ENCODE peak calls at places on chromosomes 1 and 21, in six cellular contexts. P, F, B, C, W and S are unnamed samples.
A peak's percentile ranks its signal among the peaks of the same experiment; 100 is the strongest.

GRCh38 chr1:44812822-44813543 is 4.7 kb downstream of the BTBD19 start:
- DNase-seq in F (no peak), C (no peak), W (no peak), P (no peak), B (no peak), S (peak; percentile 52)

GRCh38 chr1:11458811-11459275 is 20.1 kb upstream of the DISP3 start:
- DNase-seq in C (no peak), F (no peak), P (peak; percentile 51), W (peak; percentile 49), B (no peak), S (no peak)

GRCh38 chr1:182281541-182281940 is 110.0 kb downstream of the GLUL start:
- DNase-seq in C (no peak), F (no peak), W (no peak), B (no peak), P (no peak), S (no peak)

GRCh38 chr1:185568155-185569123 is 165.8 kb upstream of the HMCN1 start:
- DNase-seq in P (no peak), W (no peak), B (no peak), F (no peak), C (no peak), S (no peak)

GRCh38 chr1:172613294-172613693 is 45.6 kb upstream of the FASLG start:
- DNase-seq in W (no peak), C (no peak), B (peak; percentile 44), P (no peak), F (no peak), S (no peak)

GRCh38 chr1:50420689-50421365 is 2.4 kb downstream of the DMRTA2 start:
- DNase-seq in P (no peak), B (no peak), F (no peak), C (no peak), W (no peak), S (peak; percentile 51)

GRCh38 chr1:235336903-235337302 is 8.5 kb downstream of the GGPS1 start:
- DNase-seq in B (peak; percentile 39), W (peak; percentile 23), F (no peak), P (no peak), C (no peak), S (no peak)

GRCh38 chr21:46355161-46356004 is 31.4 kb downstream of the PCNT start:
- DNase-seq in F (no peak), B (no peak), C (no peak), W (no peak), P (no peak), S (peak; percentile 61)

GRCh38 chr1:210434224-210434623 is 105.5 kb downstream of the HHAT start:
- DNase-seq in W (no peak), B (no peak), P (no peak), F (no peak), C (no peak), S (no peak)

GRCh38 chr1:2322065-2322571 is 69.2 kb downstream of the MORN1 start:
- DNase-seq in P (no peak), W (peak; percentile 74), B (peak; percentile 80), C (no peak), F (no peak), S (no peak)

GRCh38 chr1:182374101-182374834 is 17.3 kb downstream of the GLUL start:
- DNase-seq in P (no peak), B (no peak), W (no peak), F (no peak), C (no peak), S (no peak)

GRCh38 chr1:55720243-55720642 is 505.1 kb upstream of the USP24 start:
- DNase-seq in C (no peak), B (peak; percentile 42), F (no peak), W (no peak), P (no peak), S (peak; percentile 70)

GRCh38 chr1:11680270-11681070 is 478 bp downstream of the MAD2L2 start:
- DNase-seq in B (peak; percentile 22), W (no peak), F (no peak), C (peak; percentile 19), P (no peak), S (no peak)

GRCh38 chr1:77322061-77322900 is 40.5 kb downstream of the AK5 start:
- DNase-seq in P (no peak), C (no peak), F (no peak), B (peak; percentile 91), W (no peak), S (no peak)

GRCh38 chr1:100360790-100361232 is 8.5 kb downstream of the CDC14A start:
- DNase-seq in C (no peak), F (no peak), B (peak; percentile 49), P (no peak), W (peak; percentile 49), S (no peak)

GRCh38 chr1:226653311-226653921 is 85.7 kb downstream of the ITPKB start:
- DNase-seq in F (peak; percentile 50), B (no peak), P (no peak), C (peak; percentile 94), W (no peak), S (peak; percentile 89)

GRCh38 chr1:190679444-190679843 is 201.8 kb upstream of the BRINP3 start:
- DNase-seq in P (no peak), C (no peak), W (no peak), B (no peak), F (no peak), S (no peak)

GRCh38 chr1:36176151-36176949 is 20.4 kb downstream of the MAP7D1 start:
- DNase-seq in F (no peak), C (no peak), P (no peak), B (no peak), W (no peak), S (no peak)

DNA sequence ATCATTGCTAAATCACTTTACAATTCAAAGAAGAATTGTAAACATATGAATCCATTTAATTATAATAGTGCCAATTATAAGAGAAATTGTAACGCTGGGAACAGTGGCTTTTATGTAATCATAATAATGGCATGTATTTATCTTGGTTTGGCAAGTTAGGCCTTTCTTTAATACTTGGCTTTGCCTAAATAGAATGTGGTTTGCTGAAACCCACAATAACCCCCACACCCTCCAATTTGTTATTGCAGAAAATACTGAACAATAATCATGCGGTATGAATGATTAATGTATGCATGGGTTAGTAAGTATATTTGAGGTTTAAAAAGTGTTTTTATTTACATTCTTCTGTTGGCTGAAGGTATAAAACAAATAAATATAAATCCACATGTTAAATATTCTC is 138.2 kb downstream of the NFIA start:
- DNase-seq in P (no peak), B (no peak), C (no peak), W (no peak), F (no peak), S (no peak)
- H3K4me1 ChIP-seq in P (peaks cover 3% of the 10 kb centered on the region), B (no peaks in the 10 kb centered on the region), C (no peaks in the 10 kb centered on the region), W (peaks cover 42% of the 10 kb centered on the region), F (no peaks in the 10 kb centered on the region), S (no peaks in the 10 kb centered on the region)

GRCh38 chr1:156260896-156261295 is 13.0 kb upstream of the PAQR6 start:
- DNase-seq in C (no peak), W (no peak), F (no peak), P (no peak), B (no peak), S (no peak)

GRCh38 chr1:156262461-156263287 is 14.8 kb upstream of the PAQR6 start:
- DNase-seq in C (no peak), P (no peak), B (peak; percentile 80), W (no peak), F (no peak), S (no peak)

GRCh38 chr1:156266051-156266450 is 16.6 kb downstream of the SMG5 start:
- DNase-seq in B (no peak), F (no peak), P (no peak), C (no peak), W (no peak), S (no peak)

GRCh38 chr1:156259805-156260204 is 11.9 kb upstream of the PAQR6 start:
- DNase-seq in W (no peak), C (no peak), P (peak; percentile 78), F (no peak), B (no peak), S (no peak)

DNA sequence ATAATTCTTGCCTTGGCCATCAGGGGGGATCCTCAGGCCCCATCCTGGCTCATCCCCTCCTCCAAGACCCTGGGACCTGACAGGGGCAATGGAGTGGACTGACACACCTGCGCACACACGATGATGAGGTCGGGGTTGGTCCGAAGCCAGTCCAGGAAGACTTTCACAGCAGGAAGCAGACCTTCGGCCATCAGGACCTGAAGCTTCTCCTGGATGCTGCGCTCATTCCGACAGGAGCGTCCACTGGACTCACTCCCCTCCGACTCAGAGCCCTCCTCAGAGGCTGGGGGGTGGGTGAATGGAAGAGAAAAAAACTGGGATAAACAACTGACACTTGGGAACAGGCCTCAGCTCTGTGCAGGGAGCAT is 15.4 kb upstream of the PAQR6 start:
- DNase-seq in W (no peak), P (no peak), C (no peak), B (no peak), F (no peak), S (no peak)
- H3K36me3 ChIP-seq in W (peaks cover 100% of the 10 kb centered on the region), P (peaks cover 94% of the 10 kb centered on the region), C (peaks cover 94% of the 10 kb centered on the region), B (peaks cover 79% of the 10 kb centered on the region), F (peaks cover 69% of the 10 kb centered on the region), S (peaks cover 98% of the 10 kb centered on the region)

GRCh38 chr1:174746024-174746808 is 253.5 kb upstream of the CACYBP start:
- DNase-seq in F (no peak), W (no peak), P (no peak), B (no peak), C (no peak), S (no peak)

GRCh38 chr1:174744886-174745285 is 254.9 kb upstream of the CACYBP start:
- DNase-seq in W (no peak), P (no peak), F (no peak), B (peak; percentile 23), C (no peak), S (no peak)

GRCh38 chr1:174748603-174749002 is 251.1 kb upstream of the CACYBP start:
- DNase-seq in P (no peak), F (no peak), C (no peak), B (no peak), W (no peak), S (no peak)

GRCh38 chr1:174743654-174744561 is 255.8 kb upstream of the CACYBP start:
- DNase-seq in F (no peak), B (peak; percentile 63), W (no peak), C (peak; percentile 73), P (no peak), S (no peak)

GRCh38 chr1:174747613-174748012 is 252.1 kb upstream of the CACYBP start:
- DNase-seq in W (no peak), F (no peak), B (no peak), P (no peak), C (no peak), S (no peak)
- TF ChIP-seq CTCF in W (no peak), F (no peak), B (peak; percentile 29), P (peak; percentile 17), C (peak; percentile 81), S (no peak)

GRCh38 chr1:48789903-48790302 is 13.2 kb upstream of the BEND5 start:
- DNase-seq in B (no peak), P (no peak), F (no peak), C (no peak), W (no peak), S (no peak)

GRCh38 chr1:48794815-48795214 is 18.1 kb upstream of the BEND5 start:
- DNase-seq in C (no peak), P (no peak), W (no peak), F (no peak), B (no peak), S (no peak)

GRCh38 chr1:48790397-48790796 is 13.7 kb upstream of the BEND5 start:
- DNase-seq in P (no peak), W (no peak), B (no peak), F (no peak), C (no peak), S (no peak)

DNA sequence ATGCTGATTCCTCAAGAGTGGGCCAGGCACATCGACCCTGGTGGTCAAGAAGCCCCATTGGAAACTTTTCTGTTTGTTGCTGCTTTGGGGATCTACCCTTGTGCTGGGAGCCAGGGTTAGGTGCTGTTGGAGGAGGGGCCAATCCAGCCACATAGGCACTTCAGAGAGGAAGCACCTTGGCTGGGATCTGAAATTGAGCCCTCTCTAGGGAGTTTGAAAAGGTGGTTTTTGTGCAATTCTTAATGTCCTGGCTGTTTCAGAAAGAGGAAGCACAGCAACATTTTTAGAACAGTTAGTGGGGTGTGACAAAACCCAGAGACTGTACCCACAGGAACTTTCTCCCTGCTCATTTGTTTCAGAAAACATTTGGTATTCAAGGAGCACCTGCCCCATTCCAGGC is 17.2 kb upstream of the BEND5 start:
- DNase-seq in F (no peak), B (no peak), P (no peak), C (peak; percentile 81), W (no peak), S (no peak)
- H3K4me1 ChIP-seq in F (no peaks in the 10 kb centered on the region), B (no peaks in the 10 kb centered on the region), P (no peaks in the 10 kb centered on the region), C (peaks cover 56% of the 10 kb centered on the region), W (no peaks in the 10 kb centered on the region), S (no peaks in the 10 kb centered on the region)